ENCODE peak calls at places on chromosome 16, in ten cellular contexts. Y is astrocyte of the cerebellum; R is HCT116; W is tibial nerve; G is mucosa of descending colon; O is PC-3; E is AG04450; I is lower lobe of right lung; M is NB4; K is CD8-positive, alpha-beta T cell. C is an unnamed sample.
A peak's percentile ranks its signal among the peaks of the same experiment; 100 is the strongest.

GRCh38 chr16:81517630-81518438 is 73.2 kb downstream of the CMIP start:
- DNase-seq in E (no peak), K (no peak), W (no peak), G (peak; percentile 25), M (no peak), I (no peak), R (no peak), Y (no peak), O (peak; percentile 80), C (peak; percentile 74)

GRCh38 chr16:48609453-48610023 is 442 bp downstream of the N4BP1 start:
- DNase-seq in R (no peak), W (no peak), Y (no peak), I (peak; percentile 82), O (no peak), G (peak; percentile 80), K (peak; percentile 62), E (no peak), M (peak; percentile 73), C (peak; percentile 60)

GRCh38 chr16:31183432-31184428 is 3.8 kb downstream of the FUS start:
- DNase-seq in G (no peak), I (no peak), M (no peak), W (no peak), K (no peak), E (no peak), O (no peak), Y (no peak), R (no peak), C (no peak)

GRCh38 chr16:152141-153128 is at the start of gene HBZ:
- DNase-seq in M (no peak), I (no peak), W (no peak), E (no peak), Y (no peak), G (no peak), K (no peak), R (no peak), O (no peak), C (no peak)

GRCh38 chr16:11916524-11917285 is 949 bp upstream of the GSPT1 start:
- DNase-seq in W (no peak), O (peak; percentile 92), E (no peak), K (no peak), G (no peak), R (no peak), M (no peak), Y (no peak), I (no peak), C (no peak)

GRCh38 chr16:68197250-68197649 is 38.7 kb downstream of the ESRP2 start:
- DNase-seq in E (no peak), I (no peak), M (no peak), R (no peak), W (no peak), O (no peak), Y (no peak), K (no peak), G (no peak), C (no peak)

GRCh38 chr16:85448557-85449194 is 164.4 kb upstream of the GSE1 start:
- DNase-seq in G (peak; percentile 88), K (peak; percentile 77), O (no peak), I (no peak), Y (no peak), E (no peak), R (no peak), W (no peak), M (peak; percentile 41), C (no peak)

GRCh38 chr16:3461120-3461519 is 17.6 kb downstream of the NAA60 start:
- DNase-seq in I (no peak), O (no peak), R (no peak), E (no peak), M (peak; percentile 69), K (peak; percentile 85), G (no peak), W (no peak), Y (no peak), C (no peak)

GRCh38 chr16:85982563-85982939 is 83.6 kb downstream of the IRF8 start:
- DNase-seq in E (no peak), W (no peak), I (peak; percentile 88), G (no peak), O (no peak), M (peak; percentile 99), K (no peak), R (no peak), Y (no peak), C (no peak)

GRCh38 chr16:74455619-74456289 is 34.5 kb upstream of the CLEC18B start:
- DNase-seq in Y (peak; percentile 65), K (no peak), R (no peak), W (no peak), E (no peak), G (no peak), O (no peak), M (no peak), I (no peak), C (peak; percentile 85)

GRCh38 chr16:77898671-77899211 is 110.4 kb downstream of the VAT1L start:
- DNase-seq in G (no peak), W (no peak), I (no peak), O (no peak), Y (peak; percentile 23), R (no peak), M (no peak), K (no peak), E (peak; percentile 81), C (peak; percentile 17)

GRCh38 chr16:29126057-29126494 is 141.2 kb downstream of the LAT start:
- DNase-seq in O (no peak), M (peak; percentile 9), G (no peak), W (no peak), K (peak; percentile 35), I (no peak), Y (no peak), R (no peak), E (no peak), C (no peak)

GRCh38 chr16:48503779-48504178 is 106.2 kb downstream of the N4BP1 start:
- DNase-seq in O (no peak), W (peak; percentile 77), M (no peak), E (peak; percentile 82), Y (peak; percentile 86), R (no peak), G (no peak), K (no peak), I (no peak), C (peak; percentile 81)

GRCh38 chr16:88468289-88469129 is 15.4 kb downstream of the ZFPM1 start:
- DNase-seq in G (no peak), M (peak; percentile 87), E (no peak), O (peak; percentile 36), Y (no peak), W (no peak), K (no peak), I (no peak), R (peak; percentile 56), C (no peak)

DNA sequence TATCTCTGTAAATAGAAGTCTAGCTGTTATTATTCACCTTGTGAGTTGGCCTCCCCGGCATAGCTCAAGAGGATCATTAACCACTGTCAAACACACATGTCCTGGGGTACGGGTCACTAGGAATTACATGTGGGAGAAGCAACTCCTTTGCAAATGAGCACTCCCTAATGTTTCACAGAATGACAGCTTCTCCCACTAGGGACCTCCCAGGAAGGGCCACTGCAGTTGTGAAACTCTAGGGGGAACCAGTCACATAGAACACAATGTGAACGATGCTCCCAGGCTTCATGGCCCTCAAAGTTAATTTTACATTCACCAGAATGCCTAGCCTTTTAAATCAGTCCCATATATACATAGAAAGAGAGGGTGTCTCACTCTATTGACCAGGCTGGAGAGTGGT is 12.4 kb upstream of the ZNF19 start:
- DNase-seq in Y (no peak), E (no peak), O (no peak), G (no peak), M (peak; percentile 27), I (no peak), K (no peak), R (no peak), W (no peak), C (no peak)
- TF ChIP-seq CTCF in Y (no peak), E (no peak), O (no peak), G (no peak), M (no peak), I (no peak), K (no peak), R (no peak), W (no peak), C (no peak)

GRCh38 chr16:87392823-87393679 is 915 bp downstream of the MAP1LC3B start:
- DNase-seq in R (no peak), O (peak; percentile 36), I (peak; percentile 78), K (peak; percentile 51), G (peak; percentile 76), E (no peak), M (peak; percentile 70), Y (no peak), W (no peak), C (peak; percentile 47)

GRCh38 chr16:87391950-87392822 is at the start of gene MAP1LC3B:
- DNase-seq in R (peak; percentile 92), G (peak; percentile 98), E (peak; percentile 87), K (peak; percentile 94), Y (peak; percentile 88), O (peak; percentile 94), W (peak; percentile 96), M (peak; percentile 97), I (peak; percentile 96), C (peak; percentile 97)

GRCh38 chr16:87391324-87391949 is 699 bp upstream of the MAP1LC3B start:
- DNase-seq in O (no peak), K (no peak), E (no peak), Y (no peak), W (peak; percentile 57), I (peak; percentile 89), G (peak; percentile 84), R (no peak), M (no peak), C (peak; percentile 31)

GRCh38 chr16:87393680-87394055 is 1.5 kb downstream of the MAP1LC3B start:
- DNase-seq in R (no peak), W (no peak), E (no peak), K (no peak), O (no peak), G (no peak), M (no peak), I (no peak), Y (no peak), C (no peak)

GRCh38 chr16:87395181-87395842 is 3.2 kb downstream of the MAP1LC3B start:
- DNase-seq in Y (no peak), I (no peak), R (no peak), W (no peak), M (no peak), O (no peak), K (no peak), E (no peak), G (no peak), C (no peak)
- H3K4me3 ChIP-seq in Y (no peak overlapping the region), I (no peak overlapping the region), R (no peak overlapping the region), W (no peak overlapping the region), M (no peak overlapping the region), O (no peak overlapping the region), K (no peak overlapping the region), E (no peak overlapping the region), G (no peak overlapping the region), C (no peak overlapping the region)

GRCh38 chr16:49874613-49875237 is 18.8 kb upstream of the ZNF423 start:
- DNase-seq in K (no peak), W (no peak), G (no peak), M (no peak), O (no peak), R (no peak), Y (no peak), I (no peak), E (no peak), C (no peak)
- TF ChIP-seq CTCF in K (no peak), W (no peak), G (no peak), M (no peak), O (no peak), R (no peak), Y (no peak), I (no peak), E (no peak), C (no peak)

DNA sequence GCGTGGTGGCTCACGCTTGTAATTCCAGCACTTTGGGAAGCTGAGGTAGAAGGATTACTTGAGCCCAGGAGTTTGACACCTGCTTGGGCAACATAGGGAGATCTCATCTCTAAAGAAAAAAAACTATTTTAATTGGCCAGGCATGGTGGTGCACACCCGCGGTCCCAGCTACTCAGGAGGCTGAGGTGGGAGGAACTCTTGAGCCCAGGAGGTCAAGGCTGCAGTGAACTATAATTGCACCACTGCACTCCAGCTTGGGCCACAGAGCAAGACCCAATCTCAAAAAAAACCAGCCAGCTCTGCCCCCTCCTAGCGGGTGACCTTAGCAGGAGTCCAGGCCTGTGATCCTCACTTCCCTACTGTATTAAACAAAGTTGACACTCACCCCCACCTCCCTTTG is 5.9 kb upstream of the HS3ST6 start:
- DNase-seq in O (no peak), K (no peak), I (no peak), G (no peak), R (no peak), M (no peak), W (no peak), E (no peak), Y (no peak), C (no peak)
- H3K4me3 ChIP-seq in O (no peak overlapping the region), K (no peak overlapping the region), I (no peak overlapping the region), G (no peak overlapping the region), R (peak overlapping the region; percentile 33), M (no peak overlapping the region), W (no peak overlapping the region), E (no peak overlapping the region), Y (no peak overlapping the region), C (no peak overlapping the region)

C was measured in fibroblast of pulmonary artery.